ENCODE peak calls at places on chromosome 6, in seven cellular contexts. V, A, M, G, U, X and W are unnamed samples. For H3K27me3, the result is how much of the 10 kb centered on the place peaks cover.

GRCh38 chr6:105786890-105787655 is 299.1 kb upstream of the PRDM1 start:
- DNase-seq in M (no peak), G (no peak), A (no peak), V (no peak), X (no peak), U (no peak), W (no peak)

GRCh38 chr6:100175814-100176275 is 181.8 kb upstream of the MCHR2 start:
- DNase-seq in A (peak), X (no peak), U (no peak), G (no peak), V (peak), M (no peak), W (no peak)

GRCh38 chr6:19896580-19897010 is 59.4 kb downstream of the ID4 start:
- DNase-seq in U (peak), A (no peak), V (no peak), M (no peak), X (no peak), G (no peak), W (no peak)

GRCh38 chr6:34115396-34116314 is 30.2 kb downstream of the GRM4 start:
- DNase-seq in G (no peak), X (no peak), U (peak), A (no peak), V (peak), M (no peak), W (no peak)

GRCh38 chr6:136607204-136607931 is 57.1 kb upstream of the MAP7 start:
- DNase-seq in U (peak), V (no peak), X (no peak), G (no peak), M (no peak), A (no peak), W (no peak)

GRCh38 chr6:163711615-163712568 is 297.4 kb downstream of the QKI start:
- DNase-seq in V (no peak), A (no peak), U (peak), M (peak), G (peak), X (peak), W (no peak)

GRCh38 chr6:12555267-12555666 is 161.3 kb upstream of the PHACTR1 start:
- DNase-seq in G (no peak), A (no peak), V (peak), M (no peak), X (no peak), U (no peak), W (no peak)

GRCh38 chr6:11536795-11537194 is 754 bp upstream of the TMEM170B start:
- DNase-seq in G (no peak), M (peak), V (no peak), U (peak), A (peak), X (no peak), W (no peak)

GRCh38 chr6:56593801-56594318 is 48.8 kb downstream of the DST start:
- DNase-seq in X (no peak), M (no peak), A (no peak), U (no peak), V (peak), G (no peak), W (no peak)

GRCh38 chr6:168126566-168127383 is 47.8 kb upstream of the FRMD1 start:
- DNase-seq in A (no peak), U (no peak), M (no peak), G (no peak), V (no peak), X (no peak), W (no peak)

GRCh38 chr6:73739097-73739496 is 43.1 kb downstream of the CD109 start:
- DNase-seq in G (no peak), M (no peak), U (no peak), X (no peak), V (peak), A (no peak), W (no peak)

GRCh38 chr6:82017316-82017715 is 230.2 kb downstream of the IBTK start:
- DNase-seq in M (peak), A (no peak), V (peak), U (peak), X (no peak), G (no peak), W (no peak)

GRCh38 chr6:84953401-84953800 is 189.0 kb upstream of the TBX18 start:
- DNase-seq in V (peak), M (no peak), G (no peak), U (no peak), X (no peak), A (no peak), W (no peak)

DNA sequence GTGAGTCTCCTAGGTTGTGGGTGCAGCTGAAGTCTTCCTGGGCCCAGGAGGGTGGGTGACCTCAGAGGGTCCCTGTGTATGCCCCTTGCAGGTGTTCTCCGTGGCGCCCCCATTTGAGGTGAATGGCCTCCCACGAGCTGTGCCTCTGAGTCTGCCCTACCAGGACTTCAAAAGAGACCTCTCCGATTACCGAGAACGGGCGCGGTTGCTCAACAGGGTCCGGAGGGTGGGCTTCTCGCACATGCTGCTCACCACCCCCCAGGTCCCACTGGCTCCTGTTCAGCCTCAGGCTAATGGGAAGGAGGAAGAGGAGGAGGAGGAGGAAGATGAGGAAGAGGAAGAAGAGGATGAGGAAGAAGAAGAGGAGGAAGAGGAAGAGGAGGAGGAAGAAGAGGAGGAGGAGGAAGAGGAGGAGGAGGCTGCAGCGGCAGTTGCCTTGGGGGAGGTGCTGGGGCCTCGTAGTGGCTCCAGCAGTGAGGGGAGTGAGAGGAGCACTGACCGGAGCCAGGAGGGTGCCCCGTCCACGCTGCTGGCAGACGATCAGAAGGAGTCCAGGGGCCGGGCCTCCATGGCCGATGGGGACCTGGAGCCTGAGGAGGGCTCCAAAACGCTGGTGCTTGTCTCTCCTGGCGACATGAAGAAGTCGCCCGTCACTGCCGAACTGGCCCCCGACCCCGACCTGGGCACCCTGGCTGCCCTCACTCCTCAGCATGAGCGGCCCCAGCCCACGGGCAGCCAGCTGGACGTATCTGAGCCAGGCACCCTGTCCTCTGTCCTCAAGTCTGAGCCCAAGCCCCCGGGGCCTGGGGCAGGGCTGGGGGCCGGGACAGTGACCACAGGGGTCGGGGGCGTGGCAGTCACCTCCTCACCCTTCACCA is 15.2 kb upstream of the SLC22A7 start:
- DNase-seq in X (no peak), M (no peak), V (no peak), G (no peak), U (no peak), A (no peak), W (no peak)
- H3K27me3 ChIP-seq in X (half or more), M (under half), V (under half), G (under half), U (under half), A (under half), W (under half)

GRCh38 chr6:96394727-96395126 is 126.9 kb upstream of the UFL1 start:
- DNase-seq in M (no peak), U (peak), G (no peak), A (peak), V (no peak), X (no peak), W (no peak)
- TF ChIP-seq CTCF in M (no peak), U (peak), G (peak), A (peak), V (no peak), X (no peak), W (no peak)

GRCh38 chr6:28693033-28693750 is 167.5 kb downstream of the GPX5 start:
- DNase-seq in A (no peak), U (no peak), V (peak), G (no peak), M (no peak), X (no peak), W (no peak)
- H3K27me3 ChIP-seq in A (under half), U (under half), V (under half), G (under half), M (under half), X (half or more), W (half or more)

DNA sequence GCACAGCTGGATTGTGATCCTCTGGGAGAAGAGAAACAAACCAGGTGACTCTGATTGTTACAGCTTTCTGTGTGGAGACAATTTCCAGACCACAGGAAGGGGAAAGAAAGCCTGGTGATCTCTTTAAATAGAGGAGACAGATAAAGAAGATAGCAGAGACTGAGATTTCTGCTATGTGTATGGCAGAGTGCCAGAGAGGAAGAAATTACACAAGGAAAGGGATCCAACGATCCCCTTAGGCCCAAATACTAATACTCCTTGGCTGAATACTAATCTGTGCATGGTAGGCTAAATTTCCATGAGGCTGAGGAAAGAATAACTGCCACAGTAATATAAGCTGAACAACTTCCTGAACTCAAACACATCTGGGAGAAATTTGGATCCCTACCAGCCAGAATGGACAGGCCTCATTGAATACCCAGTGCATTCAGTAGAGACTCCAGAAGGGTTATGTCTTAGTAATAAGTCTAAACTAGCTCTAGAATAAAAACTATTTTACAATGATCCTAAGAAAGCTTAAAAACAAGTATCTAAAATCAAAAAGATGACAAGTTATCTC is 83.3 kb upstream of the TNFAIP3 start:
- DNase-seq in X (no peak), A (no peak), M (no peak), V (peak), G (no peak), U (no peak), W (no peak)
- TF ChIP-seq CTCF in X (no peak), A (no peak), M (no peak), V (no peak), G (no peak), U (no peak), W (no peak)